ENCODE peak calls at places on chromosomes 1 and 21, in nine cellular contexts. U is stimulated activated CD4-positive, alpha-beta T cell treated with anti-CD3 and anti-CD28 coated beads, Interleukin-2, amount 100 ng/mL, for 48 hours; M is amniotic stem cell; V is endodermal cell; Z is midbrain; C is ecto neural progenitor cell; X is MCF 10A; Q is fibroblast of mammary gland; B is AG20443. H is an unnamed sample.

GRCh38 chr1:67446893-67447292 is 16.7 kb upstream of the SERBP1 start:
- DNase-seq in U (no peak), M (no peak), V (no peak), Z (no peak), C (no peak), X (no peak), Q (no peak), B (no peak), H (no peak)

GRCh38 chr1:53543771-53544695 is 84.8 kb downstream of the DMRTB1 start:
- DNase-seq in U (no peak), M (no peak), V (no peak), Z (no peak), C (no peak), X (no peak), Q (no peak), B (peak), H (no peak)

GRCh38 chr1:171743014-171743870 is 1.4 kb upstream of the VAMP4 start:
- DNase-seq in U (no peak), M (peak), V (no peak), Z (peak), C (no peak), X (peak), Q (peak), B (peak), H (no peak)

GRCh38 chr1:192516776-192517297 is 58.7 kb upstream of the RGS1 start:
- DNase-seq in U (peak), M (peak), V (no peak), Z (peak), C (no peak), X (no peak), Q (no peak), B (no peak), H (no peak)

GRCh38 chr1:25800538-25801377 is 765 bp downstream of the SELENON start:
- DNase-seq in U (no peak), M (no peak), V (peak), Z (no peak), C (no peak), X (no peak), Q (no peak), B (peak), H (no peak)

GRCh38 chr1:184691719-184692324 is 62.8 kb downstream of the EDEM3 start:
- DNase-seq in U (no peak), M (peak), V (no peak), Z (peak), C (no peak), X (peak), Q (peak), B (peak), H (no peak)

GRCh38 chr21:42187976-42188653 is 30.8 kb upstream of the ABCG1 start:
- DNase-seq in U (peak), M (no peak), V (no peak), Z (peak), C (no peak), X (no peak), Q (peak), B (no peak), H (peak)

GRCh38 chr1:155179107-155180031 is 5.7 kb downstream of the TRIM46 start:
- DNase-seq in U (no peak), M (no peak), V (peak), Z (no peak), C (peak), X (no peak), Q (no peak), B (no peak), H (no peak)

GRCh38 chr1:239987103-239987745 is 104.5 kb upstream of the FMN2 start:
- DNase-seq in U (peak), M (peak), V (peak), Z (peak), C (no peak), X (peak), Q (peak), B (peak), H (peak)

GRCh38 chr1:162670928-162671663 is 38.8 kb downstream of the DDR2 start:
- DNase-seq in U (no peak), M (peak), V (no peak), Z (no peak), C (no peak), X (peak), Q (peak), B (peak), H (no peak)

GRCh38 chr1:87176514-87176913 is 152.2 kb upstream of the LMO4 start:
- DNase-seq in U (no peak), M (no peak), V (no peak), Z (no peak), C (no peak), X (no peak), Q (no peak), B (no peak), H (peak)

GRCh38 chr1:45146833-45147232 is 59.6 kb downstream of the ZSWIM5 start:
- DNase-seq in U (no peak), M (no peak), V (no peak), Z (no peak), C (no peak), X (no peak), Q (no peak), B (no peak), H (no peak)

GRCh38 chr1:55150880-55151582 is 64.1 kb downstream of the USP24 start:
- DNase-seq in U (no peak), M (no peak), V (no peak), Z (no peak), C (no peak), X (no peak), Q (no peak), B (no peak), H (no peak)

GRCh38 chr1:115302390-115302961 is 35.6 kb downstream of the NGF start:
- DNase-seq in U (no peak), M (peak), V (peak), Z (no peak), C (no peak), X (peak), Q (peak), B (peak), H (no peak)

GRCh38 chr1:77706321-77706720 is 23.9 kb upstream of the ZZZ3 start:
- DNase-seq in U (no peak), M (no peak), V (no peak), Z (no peak), C (no peak), X (no peak), Q (peak), B (no peak), H (no peak)

GRCh38 chr1:48019714-48020315 is 22.6 kb upstream of the TRABD2B start:
- DNase-seq in U (no peak), M (no peak), V (peak), Z (no peak), C (peak), X (peak), Q (no peak), B (peak), H (no peak)

GRCh38 chr1:87325982-87326738 is 2.5 kb upstream of the LMO4 start:
- DNase-seq in U (peak), M (peak), V (peak), Z (peak), C (no peak), X (peak), Q (peak), B (peak), H (no peak)

GRCh38 chr21:41961282-41961701 is 7.5 kb upstream of the C2CD2 start:
- DNase-seq in U (no peak), M (no peak), V (peak), Z (no peak), C (no peak), X (no peak), Q (peak), B (no peak), H (no peak)

GRCh38 chr1:21045351-21045750 is 131.3 kb downstream of the EIF4G3 start:
- DNase-seq in U (no peak), M (no peak), V (no peak), Z (peak), C (no peak), X (no peak), Q (peak), B (peak), H (no peak)

GRCh38 chr1:245863566-245864184 is 643.4 kb downstream of the SMYD3 start:
- DNase-seq in U (no peak), M (no peak), V (no peak), Z (no peak), C (no peak), X (no peak), Q (peak), B (no peak), H (no peak)

GRCh38 chr1:64514197-64514765 is 44.4 kb downstream of the CACHD1 start:
- DNase-seq in U (no peak), M (no peak), V (no peak), Z (no peak), C (no peak), X (no peak), Q (peak), B (no peak), H (no peak)

GRCh38 chr1:194045416-194045815 is 859.0 kb upstream of the B3GALT2 start:
- DNase-seq in U (no peak), M (no peak), V (no peak), Z (no peak), C (no peak), X (peak), Q (no peak), B (no peak), H (no peak)

GRCh38 chr1:4786061-4786460 is 131.7 kb downstream of the AJAP1 start:
- DNase-seq in U (no peak), M (no peak), V (no peak), Z (no peak), C (no peak), X (peak), Q (no peak), B (no peak), H (no peak)

GRCh38 chr1:30083800-30084464 is 639.5 kb downstream of the MATN1 start:
- DNase-seq in U (no peak), M (peak), V (no peak), Z (no peak), C (no peak), X (peak), Q (peak), B (peak), H (no peak)

GRCh38 chr1:205504311-205505075 is at the start of gene CDK18:
- DNase-seq in U (no peak), M (no peak), V (peak), Z (peak), C (peak), X (peak), Q (no peak), B (peak), H (no peak)

GRCh38 chr1:154272999-154273563 is 652 bp downstream of the HAX1 start:
- DNase-seq in U (no peak), M (no peak), V (no peak), Z (no peak), C (no peak), X (no peak), Q (no peak), B (no peak), H (no peak)

GRCh38 chr1:40774266-40774998 is 9.2 kb upstream of the KCNQ4 start:
- DNase-seq in U (peak), M (no peak), V (peak), Z (peak), C (peak), X (peak), Q (peak), B (peak), H (no peak)

GRCh38 chr1:186629341-186629740 is 50.9 kb downstream of the PTGS2 start:
- DNase-seq in U (no peak), M (no peak), V (no peak), Z (no peak), C (no peak), X (no peak), Q (no peak), B (peak), H (no peak)

H was measured in esophagus muscularis mucosa.